ENCODE peak calls at places on chromosomes 6 and 20, in five cellular contexts. D is adrenal gland, G is mammary epithelial cell, A is bronchial epithelial cell, X is IMR-90. O is an unnamed sample.

GRCh38 chr6:143696327-143697000 is 18.7 kb downstream of the PHACTR2 start:
- DNase-seq in X (peak; percentile 68), G (no peak), A (no peak), D (no peak), O (no peak)

GRCh38 chr6:11426571-11426970 is 111.0 kb upstream of the TMEM170B start:
- DNase-seq in G (no peak), D (no peak), A (no peak), X (no peak), O (peak; percentile 23)

GRCh38 chr6:53920881-53921280 is 126.1 kb downstream of the LRRC1 start:
- DNase-seq in X (no peak), G (no peak), D (no peak), A (no peak), O (no peak)

GRCh38 chr6:136782021-136782770 is 10.1 kb downstream of the MAP3K5 start:
- DNase-seq in A (peak; percentile 85), X (peak; percentile 79), D (no peak), G (peak; percentile 68), O (no peak)

GRCh38 chr6:97468981-97469380 is 186.0 kb upstream of the MMS22L start:
- DNase-seq in G (no peak), X (no peak), A (no peak), D (no peak), O (no peak)

GRCh38 chr6:47376930-47377329 is 67.2 kb upstream of the TNFRSF21 start:
- DNase-seq in X (no peak), G (no peak), A (no peak), D (no peak), O (no peak)

GRCh38 chr20:21173496-21174025 is 47.7 kb downstream of the KIZ start:
- DNase-seq in A (no peak), X (peak; percentile 15), D (no peak), G (no peak), O (no peak)

GRCh38 chr6:47587503-47587902 is 109.9 kb downstream of the CD2AP start:
- DNase-seq in A (no peak), G (peak; percentile 4), D (no peak), X (peak; percentile 45), O (no peak)

GRCh38 chr6:20092071-20092566 is 120.2 kb downstream of the MBOAT1 start:
- DNase-seq in A (peak; percentile 61), G (peak; percentile 37), X (peak; percentile 59), D (no peak), O (no peak)

GRCh38 chr20:35625584-35626385 is 10.2 kb downstream of the SPAG4 start:
- DNase-seq in G (no peak), A (peak; percentile 20), D (no peak), X (no peak), O (no peak)

GRCh38 chr6:150710236-150710635 is 110.6 kb downstream of the PLEKHG1 start:
- DNase-seq in D (no peak), G (no peak), A (peak; percentile 82), X (no peak), O (no peak)

GRCh38 chr20:25040438-25040831 is 17.5 kb downstream of the ACSS1 start:
- DNase-seq in X (peak; percentile 78), G (peak; percentile 16), A (no peak), D (no peak), O (peak; percentile 62)

GRCh38 chr20:3590164-3590563 is 73.0 kb downstream of the GFRA4 start:
- DNase-seq in X (no peak), D (no peak), A (no peak), G (no peak), O (no peak)

GRCh38 chr20:17503501-17504325 is 27.5 kb downstream of the BFSP1 start:
- DNase-seq in A (no peak), D (no peak), G (no peak), X (no peak), O (no peak)

GRCh38 chr20:14441201-14441600 is 103.8 kb upstream of the FLRT3 start:
- DNase-seq in A (peak; percentile 61), D (no peak), G (peak; percentile 67), X (peak; percentile 68), O (no peak)

GRCh38 chr6:163943647-163944395 is 529.3 kb downstream of the QKI start:
- DNase-seq in G (no peak), D (no peak), A (no peak), X (peak; percentile 35), O (peak; percentile 63)

GRCh38 chr6:150511313-150511712 is 88.4 kb upstream of the PLEKHG1 start:
- DNase-seq in G (no peak), A (no peak), X (no peak), D (no peak), O (no peak)

GRCh38 chr6:42909835-42910234 is 6.0 kb upstream of the PTCRA start:
- DNase-seq in D (no peak), A (no peak), G (no peak), X (no peak), O (no peak)

GRCh38 chr6:105981888-105982358 is 104.2 kb upstream of the PRDM1 start:
- DNase-seq in D (no peak), X (no peak), A (no peak), G (no peak), O (no peak)

GRCh38 chr6:42142118-42142835 is at the start of gene C6orf132:
- DNase-seq in G (peak; percentile 74), A (peak; percentile 46), X (no peak), D (peak; percentile 38), O (peak; percentile 58)

GRCh38 chr6:167817016-167817415 is 9.7 kb upstream of the AFDN start:
- DNase-seq in G (no peak), A (no peak), X (no peak), D (no peak), O (no peak)
- H3K27me3 ChIP-seq in G (no peaks in the 10 kb centered on the region), A (no peaks in the 10 kb centered on the region), X (peaks cover 6% of the 10 kb centered on the region), D (no peaks in the 10 kb centered on the region), O (no peaks in the 10 kb centered on the region)

GRCh38 chr6:156396068-156396771 is 381.0 kb upstream of the ARID1B start:
- DNase-seq in A (no peak), X (no peak), G (no peak), D (no peak), O (no peak)
- H3K4me3 ChIP-seq in A (no peak overlapping the region), X (no peak overlapping the region), G (no peak overlapping the region), D (no peak overlapping the region), O (no peak overlapping the region)

GRCh38 chr6:3523288-3523670 is 66.4 kb upstream of the SLC22A23 start:
- DNase-seq in D (no peak), G (no peak), A (no peak), X (peak; percentile 7), O (no peak)
- H3K36me3 ChIP-seq in D (no peaks in the 10 kb centered on the region), G (no peaks in the 10 kb centered on the region), A (no peaks in the 10 kb centered on the region), X (no peaks in the 10 kb centered on the region), O (no peaks in the 10 kb centered on the region)

GRCh38 chr6:10389739-10390494 is 25.0 kb downstream of the TFAP2A start:
- DNase-seq in A (no peak), G (no peak), X (no peak), D (no peak), O (no peak)

GRCh38 chr6:10393544-10394225 is 21.2 kb downstream of the TFAP2A start:
- DNase-seq in A (no peak), G (no peak), X (no peak), D (no peak), O (no peak)

GRCh38 chr6:10391299-10391630 is 23.6 kb downstream of the TFAP2A start:
- DNase-seq in A (no peak), G (no peak), X (no peak), D (no peak), O (no peak)

GRCh38 chr6:10390495-10391298 is 24.2 kb downstream of the TFAP2A start:
- DNase-seq in X (no peak), D (no peak), A (no peak), G (no peak), O (no peak)

DNA sequence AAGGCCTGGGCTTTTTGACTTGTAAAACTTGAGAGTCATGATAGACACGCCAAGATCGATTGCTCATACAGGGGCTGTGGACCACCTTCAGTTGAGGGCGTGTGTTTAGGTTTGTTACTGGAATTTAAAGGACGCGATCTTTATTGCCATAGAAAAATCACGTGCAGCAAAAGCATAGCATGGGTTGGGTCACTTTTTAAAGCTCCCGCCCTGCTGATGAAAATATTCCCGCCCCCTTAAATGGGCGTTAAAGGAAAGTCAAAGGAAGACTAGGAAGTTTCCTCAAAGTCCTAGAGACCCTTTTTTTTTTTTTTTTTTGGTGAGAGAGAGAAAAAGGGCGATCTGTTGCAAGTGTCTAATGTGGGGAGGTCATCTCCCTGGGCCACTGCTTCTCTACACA is 23.1 kb downstream of the TFAP2A start:
- DNase-seq in A (no peak), X (no peak), D (no peak), G (no peak), O (no peak)
- H3K27me3 ChIP-seq in A (no peaks in the 10 kb centered on the region), X (peaks cover 75% of the 10 kb centered on the region), D (peaks cover 95% of the 10 kb centered on the region), G (no peaks in the 10 kb centered on the region), O (no peaks in the 10 kb centered on the region)

DNA sequence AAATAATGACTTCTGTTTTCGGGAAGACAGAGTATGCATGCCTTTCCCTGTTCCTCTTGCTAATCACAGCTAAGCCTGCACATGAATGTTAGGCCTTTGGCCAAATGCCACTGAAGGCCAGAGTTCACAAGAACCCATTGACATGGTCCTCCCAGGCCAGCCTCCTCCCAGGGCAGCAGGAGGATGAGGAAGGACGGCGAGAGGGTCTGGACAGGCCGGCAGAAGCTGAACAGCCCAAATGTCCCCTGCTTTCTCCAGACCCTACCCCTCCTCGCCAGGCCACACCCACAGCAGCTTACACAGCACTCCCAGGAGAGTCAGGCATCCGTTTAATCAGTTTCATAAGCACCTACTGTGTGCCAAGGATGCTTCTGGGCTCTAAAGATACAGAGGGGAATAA is 183.3 kb downstream of the ANKRD60 start:
- DNase-seq in A (no peak), D (no peak), X (no peak), G (no peak), O (no peak)
- H3K4me3 ChIP-seq in A (no peak overlapping the region), D (no peak overlapping the region), X (no peak overlapping the region), G (no peak overlapping the region), O (no peak overlapping the region)

GRCh38 chr20:31559704-31560093 is 45.4 kb upstream of the ID1 start:
- DNase-seq in G (no peak), D (no peak), X (no peak), A (no peak), O (no peak)
- H3K36me3 ChIP-seq in G (peaks cover 5% of the 10 kb centered on the region), D (peaks cover 53% of the 10 kb centered on the region), X (peaks cover 45% of the 10 kb centered on the region), A (peaks cover 22% of the 10 kb centered on the region), O (peaks cover 68% of the 10 kb centered on the region)

DNA sequence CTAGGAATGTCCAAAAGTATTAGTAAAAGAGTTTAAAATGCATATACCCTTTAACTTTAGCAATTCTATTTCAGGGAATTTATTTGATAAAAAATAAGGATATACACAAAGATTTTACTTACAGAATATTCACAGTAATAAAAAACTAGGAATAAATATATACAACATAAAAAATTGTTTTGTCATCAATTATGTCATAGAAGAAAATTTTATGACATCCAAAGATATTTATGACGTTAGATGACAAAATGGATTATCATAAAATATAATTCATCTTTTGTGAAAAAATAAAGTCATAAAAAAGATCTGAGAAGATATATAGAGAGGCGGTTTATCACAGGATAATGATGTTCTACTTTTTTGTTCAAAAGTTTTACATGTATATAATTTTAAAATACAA is 32.0 kb upstream of the TCF21 start:
- DNase-seq in A (no peak), G (no peak), X (no peak), D (no peak), O (no peak)
- H3K27me3 ChIP-seq in A (peaks cover 23% of the 10 kb centered on the region), G (peaks cover 26% of the 10 kb centered on the region), X (no peaks in the 10 kb centered on the region), D (peaks cover 26% of the 10 kb centered on the region), O (no peaks in the 10 kb centered on the region)

O was measured in MG63.